ENCODE peak calls at places on chromosomes 7 and 10, in ten cellular contexts. Y, N, T, K, M, L, Q, O, H and X are unnamed samples.

GRCh38 chr10:118870467-118871243 is 115.9 kb upstream of the CACUL1 start:
- DNase-seq in T (peak; percentile 47), Y (no peak), M (no peak), O (no peak), Q (no peak), K (no peak), H (no peak), L (peak; percentile 65), N (peak; percentile 39), X (no peak)

GRCh38 chr10:44193156-44193555 is 191.7 kb downstream of the CXCL12 start:
- DNase-seq in Y (no peak), K (no peak), M (no peak), O (no peak), N (no peak), Q (no peak), L (no peak), T (no peak), H (no peak), X (no peak)

GRCh38 chr10:119441921-119442757 is 100.4 kb downstream of the RGS10 start:
- DNase-seq in O (no peak), M (no peak), Q (no peak), H (no peak), L (no peak), T (no peak), N (no peak), K (no peak), Y (no peak), X (no peak)

GRCh38 chr7:133723044-133723443 is 404.1 kb upstream of the LRGUK start:
- DNase-seq in L (no peak), O (no peak), Q (no peak), H (no peak), Y (no peak), M (no peak), K (no peak), T (no peak), N (no peak), X (no peak)

GRCh38 chr7:8594115-8594514 is 160.7 kb downstream of the NXPH1 start:
- DNase-seq in K (no peak), L (no peak), M (no peak), T (no peak), Y (no peak), N (no peak), Q (no peak), H (no peak), O (no peak), X (no peak)

GRCh38 chr10:129491123-129491734 is 24.2 kb downstream of the MGMT start:
- DNase-seq in O (no peak), H (no peak), T (peak; percentile 44), Y (no peak), N (peak; percentile 10), K (no peak), L (no peak), M (no peak), Q (no peak), X (no peak)

GRCh38 chr10:4262449-4262848 is 477.4 kb upstream of the KLF6 start:
- DNase-seq in Q (no peak), Y (no peak), M (no peak), O (no peak), K (no peak), L (no peak), H (no peak), N (no peak), T (no peak), X (no peak)

GRCh38 chr10:113945075-113945686 is 90.7 kb downstream of the NHLRC2 start:
- DNase-seq in N (peak; percentile 70), M (no peak), T (peak; percentile 55), Y (peak; percentile 68), L (no peak), O (no peak), Q (peak; percentile 71), K (no peak), H (no peak), X (no peak)

GRCh38 chr10:42960491-42961155 is 116.2 kb upstream of the RET start:
- DNase-seq in Q (peak; percentile 23), N (peak; percentile 37), T (no peak), K (peak; percentile 33), O (no peak), M (no peak), L (no peak), Y (peak; percentile 9), H (no peak), X (no peak)

GRCh38 chr10:1190791-1191490 is 134.8 kb downstream of the WDR37 start:
- DNase-seq in N (no peak), O (no peak), K (no peak), T (no peak), Q (no peak), Y (no peak), H (no peak), L (no peak), M (no peak), X (no peak)

GRCh38 chr10:70997236-70997635 is 108.9 kb upstream of the PCBD1 start:
- DNase-seq in O (no peak), M (no peak), H (no peak), K (no peak), N (no peak), T (no peak), Y (no peak), Q (no peak), L (no peak), X (no peak)

DNA sequence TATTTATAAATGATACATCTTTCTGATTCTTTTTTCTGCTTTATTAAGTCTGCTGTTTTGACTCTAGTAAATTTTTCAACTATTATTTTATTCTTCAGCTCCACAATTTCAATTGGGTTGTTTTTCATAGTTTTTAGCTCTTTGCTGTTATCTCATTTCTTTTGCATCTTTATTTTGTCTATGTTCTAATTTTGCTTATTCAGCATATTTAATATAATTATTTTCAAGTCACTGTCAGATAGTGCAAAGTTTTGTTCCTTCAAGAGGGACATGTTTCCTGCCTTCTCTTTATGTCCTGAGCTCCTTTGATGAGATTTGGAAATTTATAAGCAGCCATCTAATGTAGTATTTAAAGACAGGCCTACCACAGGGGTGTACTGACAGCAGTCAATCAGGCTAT is 131.5 kb upstream of the ZNF722 start:
- DNase-seq in Q (no peak), Y (no peak), L (no peak), T (no peak), H (no peak), M (no peak), O (no peak), N (no peak), K (no peak), X (no peak)
- H3K9me3 ChIP-seq in Q (no peaks in the 10 kb centered on the region), Y (no peaks in the 10 kb centered on the region), L (no peaks in the 10 kb centered on the region), T (peaks cover 30% of the 10 kb centered on the region), H (no peaks in the 10 kb centered on the region), M (no peaks in the 10 kb centered on the region), O (peaks cover 15% of the 10 kb centered on the region), N (peaks cover 20% of the 10 kb centered on the region), K (peaks cover 99% of the 10 kb centered on the region), X (peaks cover 14% of the 10 kb centered on the region)

GRCh38 chr10:114982989-114983388 is 45.0 kb downstream of the TRUB1 start:
- DNase-seq in N (no peak), T (no peak), H (no peak), L (no peak), O (no peak), Q (no peak), K (no peak), M (no peak), Y (no peak), X (no peak)

GRCh38 chr10:114990991-114991390 is 53.0 kb downstream of the TRUB1 start:
- DNase-seq in O (no peak), N (no peak), H (no peak), Y (no peak), Q (no peak), L (no peak), T (no peak), M (no peak), K (no peak), X (no peak)

GRCh38 chr10:114987995-114988394 is 50.0 kb downstream of the TRUB1 start:
- DNase-seq in H (no peak), O (no peak), N (peak; percentile 92), M (no peak), T (no peak), K (no peak), Y (no peak), L (no peak), Q (no peak), X (no peak)
- H3K9me3 ChIP-seq in H (no peaks in the 10 kb centered on the region), O (peaks cover 19% of the 10 kb centered on the region), N (peaks cover 9% of the 10 kb centered on the region), M (no peaks in the 10 kb centered on the region), T (peaks cover 9% of the 10 kb centered on the region), K (peaks cover 41% of the 10 kb centered on the region), Y (no peaks in the 10 kb centered on the region), L (peaks cover 4% of the 10 kb centered on the region), Q (no peaks in the 10 kb centered on the region), X (peaks cover 6% of the 10 kb centered on the region)

DNA sequence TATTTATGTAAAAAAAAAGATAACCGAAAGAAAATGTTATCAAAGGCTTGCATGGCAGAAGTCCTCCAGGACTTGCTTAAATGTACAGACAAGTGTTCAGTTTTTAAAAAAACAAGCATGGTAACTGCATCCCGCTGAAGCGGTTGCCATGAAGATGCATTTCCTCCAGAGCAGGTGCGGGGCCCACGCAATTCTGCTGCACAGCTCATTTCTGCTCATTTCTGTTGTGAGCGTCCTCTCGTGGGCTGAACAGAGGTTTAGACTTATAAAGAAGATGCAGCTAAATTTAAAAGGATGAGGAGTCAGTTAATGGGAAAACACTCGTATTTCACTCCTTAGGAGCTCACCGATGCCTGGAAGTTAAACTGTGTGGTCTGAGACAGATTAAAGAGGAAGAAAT is 247.6 kb downstream of the DNAJB6 start:
- DNase-seq in N (no peak), L (no peak), Y (no peak), Q (no peak), O (no peak), K (no peak), M (no peak), T (no peak), H (no peak), X (no peak)
- H3K9me3 ChIP-seq in N (peaks cover 52% of the 10 kb centered on the region), L (no peaks in the 10 kb centered on the region), Y (no peaks in the 10 kb centered on the region), Q (no peaks in the 10 kb centered on the region), O (no peaks in the 10 kb centered on the region), K (peaks cover 3% of the 10 kb centered on the region), M (no peaks in the 10 kb centered on the region), T (no peaks in the 10 kb centered on the region), H (no peaks in the 10 kb centered on the region), X (no peaks in the 10 kb centered on the region)

GRCh38 chr7:49244543-49244942 is 320.2 kb downstream of the CDC14C start:
- DNase-seq in M (no peak), Y (no peak), O (no peak), N (no peak), L (no peak), H (no peak), T (no peak), Q (no peak), K (no peak), X (no peak)

GRCh38 chr7:49243521-49243920 is 319.2 kb downstream of the CDC14C start:
- DNase-seq in H (no peak), N (no peak), O (no peak), M (no peak), T (no peak), Q (no peak), Y (no peak), L (no peak), K (no peak), X (no peak)

GRCh38 chr7:49245062-49245461 is 320.7 kb downstream of the CDC14C start:
- DNase-seq in T (no peak), Q (no peak), N (no peak), L (no peak), O (no peak), H (no peak), K (no peak), M (no peak), Y (no peak), X (no peak)

DNA sequence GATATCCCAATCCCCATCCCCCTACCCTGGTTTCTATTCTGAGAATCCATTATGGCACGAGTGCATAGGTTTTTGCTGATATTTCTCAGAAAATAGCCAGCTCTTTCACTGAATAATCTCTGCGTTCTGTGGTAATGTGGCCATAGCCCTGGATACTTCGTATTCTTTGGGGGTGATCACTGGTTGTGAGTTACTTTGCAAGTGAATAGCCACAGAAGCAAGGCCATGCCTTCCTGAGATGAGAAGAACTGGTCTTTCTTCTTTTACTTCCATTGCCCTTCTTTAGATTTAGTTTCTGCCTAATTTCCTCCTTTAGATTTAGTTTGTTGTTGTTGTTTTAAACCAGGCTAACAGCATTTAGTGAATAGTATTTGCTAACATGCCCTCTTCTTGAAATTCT is 323.4 kb downstream of the CDC14C start:
- DNase-seq in O (no peak), Q (no peak), Y (no peak), H (no peak), K (no peak), L (no peak), N (no peak), T (no peak), M (no peak), X (no peak)
- H3K9me3 ChIP-seq in O (peaks cover 2% of the 10 kb centered on the region), Q (no peaks in the 10 kb centered on the region), Y (no peaks in the 10 kb centered on the region), H (no peaks in the 10 kb centered on the region), K (no peaks in the 10 kb centered on the region), L (no peaks in the 10 kb centered on the region), N (no peaks in the 10 kb centered on the region), T (no peaks in the 10 kb centered on the region), M (no peaks in the 10 kb centered on the region), X (no peaks in the 10 kb centered on the region)